ENCODE peak calls at places on chromosomes 2 and 18, in four cellular contexts. One of them, this sample, is unnamed.

GRCh38 chr2:173358617-173359016 is 3.9 kb downstream of the CDCA7 start:
- DNase-seq in GM23248: no peak
- DNase-seq in adipocyte: no peak
- DNase-seq in H9: no peak
- DNase-seq in this sample: no peak

GRCh38 chr2:74493546-74493945 is 5.9 kb downstream of the LBX2 start:
- DNase-seq in GM23248: no peak
- DNase-seq in adipocyte: no peak
- DNase-seq in H9: no peak
- DNase-seq in this sample: no peak

GRCh38 chr2:67399831-67400489 is 2.8 kb downstream of the ETAA1 start:
- DNase-seq in GM23248: peak
- DNase-seq in adipocyte: peak
- DNase-seq in H9: no peak
- DNase-seq in this sample: no peak

GRCh38 chr18:44835555-44836156 is 155.0 kb downstream of the SETBP1 start:
- DNase-seq in GM23248: no peak
- DNase-seq in adipocyte: peak
- DNase-seq in H9: no peak
- DNase-seq in this sample: no peak

GRCh38 chr2:208363485-208363884 is 43.1 kb upstream of the PTH2R start:
- DNase-seq in GM23248: peak
- DNase-seq in adipocyte: peak
- DNase-seq in H9: no peak
- DNase-seq in this sample: no peak

GRCh38 chr18:11984091-11984490 is 2.8 kb downstream of the IMPA2 start:
- DNase-seq in GM23248: no peak
- DNase-seq in adipocyte: no peak
- DNase-seq in H9: no peak
- DNase-seq in this sample: no peak

GRCh38 chr2:200662727-200663126 is 76.9 kb downstream of the AOX1 start:
- DNase-seq in GM23248: peak
- DNase-seq in adipocyte: peak
- DNase-seq in H9: no peak
- DNase-seq in this sample: no peak

GRCh38 chr2:77434880-77435279 is 87.3 kb downstream of the LRRTM4 start:
- DNase-seq in GM23248: no peak
- DNase-seq in adipocyte: no peak
- DNase-seq in H9: no peak
- DNase-seq in this sample: no peak

GRCh38 chr2:26465266-26465925 is 12.5 kb downstream of the OTOF start:
- DNase-seq in GM23248: no peak
- DNase-seq in adipocyte: no peak
- DNase-seq in H9: no peak
- DNase-seq in this sample: no peak

DNA sequence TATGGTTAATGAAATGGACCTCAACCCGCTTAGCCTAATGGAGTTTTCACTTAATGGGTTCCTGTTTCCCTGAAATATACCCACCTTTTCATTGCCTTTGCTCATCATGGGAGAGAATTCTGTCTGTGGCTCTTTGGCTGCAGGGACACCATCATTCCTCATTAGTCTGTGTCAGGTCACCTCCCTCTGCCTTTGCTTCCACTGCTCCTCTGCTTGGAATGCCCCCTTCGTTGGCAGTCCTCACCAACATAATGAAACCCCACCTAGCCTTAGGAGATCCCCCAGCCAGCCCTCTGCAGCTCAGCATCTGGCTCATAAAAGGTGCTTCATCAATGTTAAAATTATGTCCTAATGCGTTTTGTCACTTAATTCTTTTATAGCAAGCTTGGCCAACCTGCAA is 44.1 kb upstream of the DYNC2LI1 start:
- DNase-seq in GM23248: no peak
- DNase-seq in adipocyte: no peak
- DNase-seq in H9: no peak
- DNase-seq in this sample: no peak
- H3K9ac ChIP-seq in GM23248: no peak
- H3K9ac ChIP-seq in adipocyte: no peak
- H3K9ac ChIP-seq in H9: no peak
- H3K9ac ChIP-seq in this sample: no peak

DNA sequence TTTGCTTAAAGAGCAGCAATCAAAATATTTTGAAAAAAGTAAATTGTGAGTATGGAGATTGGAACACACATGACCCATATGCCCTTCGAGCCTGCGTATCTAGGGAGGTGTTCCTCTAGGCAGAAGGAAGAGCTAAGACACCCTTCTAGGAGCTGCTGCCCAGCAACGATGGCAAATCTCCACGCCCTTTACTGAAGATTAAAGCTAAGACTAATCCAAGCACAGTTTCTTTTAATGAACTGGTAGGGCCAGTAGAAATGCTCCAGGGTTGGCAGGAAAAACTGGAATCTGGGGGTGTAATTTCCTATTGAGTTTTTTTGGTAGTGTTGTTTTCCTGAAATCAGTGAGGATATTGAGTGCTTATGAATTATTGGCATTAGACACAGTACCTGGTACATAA is 712 bp upstream of the SERPINB13 start:
- DNase-seq in GM23248: no peak
- DNase-seq in adipocyte: no peak
- DNase-seq in H9: no peak
- DNase-seq in this sample: no peak
- H3K9ac ChIP-seq in GM23248: no peak
- H3K9ac ChIP-seq in adipocyte: no peak
- H3K9ac ChIP-seq in H9: no peak
- H3K9ac ChIP-seq in this sample: no peak

GRCh38 chr2:178479275-178479616 is 846 bp upstream of the FKBP7 start:
- DNase-seq in GM23248: no peak
- DNase-seq in adipocyte: no peak
- DNase-seq in H9: no peak
- DNase-seq in this sample: no peak
- H3K9ac ChIP-seq in GM23248: peak
- H3K9ac ChIP-seq in adipocyte: peak
- H3K9ac ChIP-seq in H9: no peak
- H3K9ac ChIP-seq in this sample: peak

GRCh38 chr2:71001592-71002570 is 7.2 kb upstream of the TEX261 start:
- DNase-seq in GM23248: no peak
- DNase-seq in adipocyte: no peak
- DNase-seq in H9: peak
- DNase-seq in this sample: no peak
- H3K9ac ChIP-seq in GM23248: no peak
- H3K9ac ChIP-seq in adipocyte: no peak
- H3K9ac ChIP-seq in H9: no peak
- H3K9ac ChIP-seq in this sample: no peak

GRCh38 chr18:77056399-77057015 is 76.1 kb downstream of the MBP start:
- DNase-seq in GM23248: peak
- DNase-seq in adipocyte: no peak
- DNase-seq in H9: no peak
- DNase-seq in this sample: peak

GRCh38 chr18:77055429-77056310 is 76.9 kb downstream of the MBP start:
- DNase-seq in GM23248: no peak
- DNase-seq in adipocyte: no peak
- DNase-seq in H9: no peak
- DNase-seq in this sample: no peak

GRCh38 chr18:77053616-77054287 is 78.8 kb downstream of the MBP start:
- DNase-seq in GM23248: no peak
- DNase-seq in adipocyte: no peak
- DNase-seq in H9: no peak
- DNase-seq in this sample: no peak

GRCh38 chr18:77054288-77054605 is 78.3 kb downstream of the MBP start:
- DNase-seq in GM23248: no peak
- DNase-seq in adipocyte: no peak
- DNase-seq in H9: no peak
- DNase-seq in this sample: no peak

GRCh38 chr18:77054606-77055428 is 77.8 kb downstream of the MBP start:
- DNase-seq in GM23248: peak
- DNase-seq in adipocyte: peak
- DNase-seq in H9: peak
- DNase-seq in this sample: peak
- H3K9ac ChIP-seq in GM23248: no peak
- H3K9ac ChIP-seq in adipocyte: peak
- H3K9ac ChIP-seq in H9: no peak
- H3K9ac ChIP-seq in this sample: peak

GRCh38 chr2:188293601-188294482 is 2.2 kb downstream of the GULP1 start:
- DNase-seq in GM23248: peak
- DNase-seq in adipocyte: peak
- DNase-seq in H9: no peak
- DNase-seq in this sample: peak

GRCh38 chr2:188295067-188295685 is 3.5 kb downstream of the GULP1 start:
- DNase-seq in GM23248: no peak
- DNase-seq in adipocyte: peak
- DNase-seq in H9: no peak
- DNase-seq in this sample: no peak

GRCh38 chr2:188292446-188293239 is 969 bp downstream of the GULP1 start:
- DNase-seq in GM23248: peak
- DNase-seq in adipocyte: peak
- DNase-seq in H9: peak
- DNase-seq in this sample: peak

GRCh38 chr2:188291617-188292445 is at the start of gene GULP1:
- DNase-seq in GM23248: peak
- DNase-seq in adipocyte: peak
- DNase-seq in H9: peak
- DNase-seq in this sample: peak

DNA sequence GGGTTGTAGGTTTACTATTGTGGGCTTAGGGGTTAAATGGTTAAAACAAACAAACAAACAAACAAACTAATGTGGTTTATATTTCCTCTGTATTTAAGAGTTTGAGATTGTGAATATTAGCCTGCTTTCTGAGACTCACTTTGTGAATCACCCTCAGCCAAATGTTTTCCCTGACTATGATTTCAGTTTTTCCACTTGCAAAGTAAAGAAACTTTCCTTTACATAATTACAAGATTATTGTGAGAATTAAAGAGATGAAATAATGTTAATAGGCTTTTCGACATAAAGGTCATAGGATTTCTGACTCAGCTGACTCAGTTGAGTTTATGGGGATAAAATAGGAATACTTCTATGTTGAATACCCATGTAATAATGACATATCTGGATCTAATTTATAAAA is 2.9 kb downstream of the GULP1 start:
- DNase-seq in GM23248: peak
- DNase-seq in adipocyte: peak
- DNase-seq in H9: no peak
- DNase-seq in this sample: no peak
- H3K9ac ChIP-seq in GM23248: no peak
- H3K9ac ChIP-seq in adipocyte: peak
- H3K9ac ChIP-seq in H9: peak
- H3K9ac ChIP-seq in this sample: peak

GRCh38 chr2:144996225-144996795 is 476.4 kb upstream of the ZEB2 start:
- DNase-seq in GM23248: peak
- DNase-seq in adipocyte: peak
- DNase-seq in H9: no peak
- DNase-seq in this sample: no peak

GRCh38 chr2:145002624-145003023 is 482.7 kb upstream of the ZEB2 start:
- DNase-seq in GM23248: no peak
- DNase-seq in adipocyte: no peak
- DNase-seq in H9: no peak
- DNase-seq in this sample: no peak

GRCh38 chr2:144998435-144998834 is 478.5 kb upstream of the ZEB2 start:
- DNase-seq in GM23248: no peak
- DNase-seq in adipocyte: no peak
- DNase-seq in H9: no peak
- DNase-seq in this sample: no peak

GRCh38 chr2:144999040-144999875 is 479.3 kb upstream of the ZEB2 start:
- DNase-seq in GM23248: no peak
- DNase-seq in adipocyte: peak
- DNase-seq in H9: no peak
- DNase-seq in this sample: no peak

DNA sequence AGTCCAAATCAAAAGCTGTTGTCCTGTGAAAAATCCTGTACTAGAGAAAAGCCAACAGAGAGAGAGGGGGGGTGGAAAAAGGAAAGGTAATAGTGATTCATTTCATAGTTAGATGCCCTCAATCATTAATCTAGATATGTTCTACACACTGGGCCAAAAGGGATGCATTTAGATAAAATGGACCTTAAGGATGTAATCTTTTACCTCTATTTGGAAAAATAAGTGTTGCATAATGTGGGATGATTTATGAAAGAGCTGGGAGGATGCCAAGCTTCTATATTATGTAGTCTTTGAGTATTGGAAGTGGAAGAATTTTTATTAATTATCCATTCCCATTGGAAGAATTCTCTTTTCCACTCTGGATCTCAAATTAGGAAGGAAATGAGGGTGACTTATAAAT is 480.5 kb upstream of the ZEB2 start:
- DNase-seq in GM23248: no peak
- DNase-seq in adipocyte: peak
- DNase-seq in H9: no peak
- DNase-seq in this sample: no peak
- H3K9ac ChIP-seq in GM23248: no peak
- H3K9ac ChIP-seq in adipocyte: no peak
- H3K9ac ChIP-seq in H9: no peak
- H3K9ac ChIP-seq in this sample: no peak

GRCh38 chr2:232852676-232853075 is 17.4 kb upstream of the SNORC start:
- DNase-seq in GM23248: no peak
- DNase-seq in adipocyte: no peak
- DNase-seq in H9: no peak
- DNase-seq in this sample: no peak
- H3K9ac ChIP-seq in GM23248: no peak
- H3K9ac ChIP-seq in adipocyte: no peak
- H3K9ac ChIP-seq in H9: no peak
- H3K9ac ChIP-seq in this sample: no peak

GRCh38 chr2:187527262-187527661 is 27.0 kb downstream of the TFPI start:
- DNase-seq in GM23248: peak
- DNase-seq in adipocyte: peak
- DNase-seq in H9: no peak
- DNase-seq in this sample: no peak
- H3K9ac ChIP-seq in GM23248: peak
- H3K9ac ChIP-seq in adipocyte: peak
- H3K9ac ChIP-seq in H9: no peak
- H3K9ac ChIP-seq in this sample: no peak

DNA sequence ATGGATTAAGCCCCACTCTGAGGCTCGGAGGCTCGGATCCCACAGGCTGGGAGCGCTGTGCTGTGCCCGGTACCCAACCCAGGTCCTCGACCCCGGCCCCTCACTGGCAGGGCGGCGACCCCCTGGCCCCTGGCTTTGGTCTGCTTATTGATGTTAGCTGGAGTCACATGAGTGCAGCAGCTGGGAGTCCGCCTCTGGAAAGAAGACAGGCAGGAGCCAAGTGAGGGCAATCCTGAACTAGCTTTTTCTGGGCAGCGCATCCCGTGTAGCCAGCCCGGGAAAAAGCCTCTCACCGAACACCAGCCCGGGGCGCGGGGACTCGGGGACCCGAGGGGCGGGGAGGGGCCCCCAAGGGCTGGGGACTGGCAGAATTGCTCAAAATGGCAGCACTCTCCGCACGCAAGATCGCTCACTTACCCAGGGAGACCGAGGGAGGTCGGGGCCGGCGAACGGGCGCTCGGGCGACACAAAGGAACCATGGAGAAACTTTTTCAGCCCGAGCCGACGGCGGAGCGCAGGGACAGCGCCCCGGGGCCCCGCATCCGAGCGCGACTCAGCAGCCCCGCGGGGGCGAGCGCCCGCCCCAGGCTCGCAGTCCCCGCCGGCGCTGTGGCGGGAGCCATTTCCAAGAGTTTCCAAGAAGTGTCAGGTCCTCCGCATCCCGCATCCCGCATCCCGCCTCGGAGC is 566 bp downstream of the TMEM200C start:
- DNase-seq in GM23248: peak
- DNase-seq in adipocyte: peak
- DNase-seq in H9: peak
- DNase-seq in this sample: no peak
- H3K9ac ChIP-seq in GM23248: no peak
- H3K9ac ChIP-seq in adipocyte: no peak
- H3K9ac ChIP-seq in H9: peak
- H3K9ac ChIP-seq in this sample: no peak

This sample was measured in colonic mucosa.